ENCODE peak calls at places on chromosomes 3 and 15, in nine cellular contexts. S, Z, C, Y, T, U, J, A and N are unnamed samples.

GRCh38 chr3:12916159-12916558 is 74.8 kb upstream of the RPL32 start:
- DNase-seq in S (no peak), Z (no peak), C (no peak), Y (no peak), T (no peak), U (no peak), J (no peak), A (no peak), N (no peak)

GRCh38 chr15:73030280-73030679 is 22.0 kb upstream of the NEO1 start:
- DNase-seq in S (no peak), Z (no peak), C (no peak), Y (no peak), T (no peak), U (no peak), J (no peak), A (no peak), N (no peak)

GRCh38 chr3:11624161-11624560 is 19.6 kb downstream of the VGLL4 start:
- DNase-seq in S (no peak), Z (no peak), C (no peak), Y (no peak), T (no peak), U (no peak), J (peak), A (no peak), N (no peak)

GRCh38 chr3:71579934-71580318 is 3.6 kb downstream of the FOXP1 start:
- DNase-seq in S (peak), Z (no peak), C (peak), Y (no peak), T (peak), U (no peak), J (peak), A (no peak), N (no peak)

GRCh38 chr3:43695443-43695842 is 4.7 kb downstream of the ABHD5 start:
- DNase-seq in S (peak), Z (no peak), C (no peak), Y (no peak), T (no peak), U (peak), J (peak), A (no peak), N (peak)

GRCh38 chr15:87129916-87130315 is 1050.2 kb downstream of the AGBL1 start:
- DNase-seq in S (peak), Z (no peak), C (no peak), Y (no peak), T (no peak), U (no peak), J (no peak), A (no peak), N (no peak)

GRCh38 chr3:12383218-12383617 is 94.3 kb downstream of the PPARG start:
- DNase-seq in S (no peak), Z (no peak), C (no peak), Y (no peak), T (no peak), U (no peak), J (no peak), A (no peak), N (no peak)

GRCh38 chr15:94443156-94443555 is 211.8 kb downstream of the MCTP2 start:
- DNase-seq in S (no peak), Z (no peak), C (no peak), Y (no peak), T (no peak), U (no peak), J (no peak), A (no peak), N (no peak)

GRCh38 chr3:36210840-36211655 is 169.3 kb upstream of the STAC start:
- DNase-seq in S (peak), Z (no peak), C (no peak), Y (no peak), T (no peak), U (peak), J (no peak), A (no peak), N (no peak)

GRCh38 chr3:37993067-37993809 is 2.7 kb downstream of the VILL start:
- DNase-seq in S (no peak), Z (peak), C (no peak), Y (no peak), T (no peak), U (no peak), J (no peak), A (no peak), N (no peak)

GRCh38 chr3:119841808-119842471 is 60.0 kb downstream of the NR1I2 start:
- DNase-seq in S (no peak), Z (no peak), C (no peak), Y (no peak), T (no peak), U (no peak), J (peak), A (no peak), N (no peak)

GRCh38 chr15:99347609-99348008 is 96.3 kb downstream of the LRRC28 start:
- DNase-seq in S (no peak), Z (no peak), C (no peak), Y (no peak), T (no peak), U (peak), J (peak), A (no peak), N (no peak)

GRCh38 chr15:57949374-57949938 is 116.1 kb downstream of the ALDH1A2 start:
- DNase-seq in S (no peak), Z (no peak), C (no peak), Y (no peak), T (no peak), U (no peak), J (no peak), A (no peak), N (no peak)

GRCh38 chr15:66565731-66566130 is at the start of gene LCTL:
- DNase-seq in S (peak), Z (no peak), C (no peak), Y (no peak), T (peak), U (peak), J (peak), A (no peak), N (no peak)

DNA sequence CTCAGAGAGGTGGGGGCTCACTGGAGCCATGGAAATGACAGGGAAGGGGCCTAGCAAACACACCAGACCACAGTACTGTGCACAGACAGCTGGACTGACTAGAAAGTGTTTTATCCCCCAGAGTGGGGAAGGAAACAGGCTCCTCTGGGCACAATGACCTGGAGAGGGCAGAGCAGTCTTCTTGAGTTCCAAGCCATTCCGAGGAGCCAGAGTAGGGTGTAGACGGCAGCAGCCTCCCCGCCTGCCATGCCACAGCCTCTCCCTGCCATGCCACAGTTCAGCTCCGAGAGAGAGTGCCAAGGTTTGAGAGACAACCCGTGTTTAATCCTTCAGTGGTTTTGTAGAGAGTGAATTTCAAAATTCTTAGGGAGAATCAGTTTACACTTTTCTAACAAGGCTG is 3.0 kb downstream of the PODXL2 start:
- DNase-seq in S (no peak), Z (no peak), C (no peak), Y (no peak), T (no peak), U (no peak), J (no peak), A (no peak), N (no peak)
- H3K4me3 ChIP-seq in S (no peak), Z (no peak), C (no peak), Y (no peak), T (no peak), U (no peak), J (no peak), A (no peak), N (no peak)

GRCh38 chr3:57127849-57128566 is 37.1 kb downstream of the IL17RD start:
- DNase-seq in S (peak), Z (no peak), C (no peak), Y (no peak), T (no peak), U (no peak), J (no peak), A (peak), N (peak)
- H3K4me3 ChIP-seq in S (peak), Z (no peak), C (no peak), Y (no peak), T (no peak), U (peak), J (no peak), A (no peak), N (peak)

GRCh38 chr3:158314426-158315357 is 204.8 kb downstream of the RSRC1 start:
- DNase-seq in S (no peak), Z (no peak), C (no peak), Y (no peak), T (no peak), U (no peak), J (no peak), A (no peak), N (no peak)
- H3K4me3 ChIP-seq in S (no peak), Z (no peak), C (no peak), Y (no peak), T (no peak), U (no peak), J (no peak), A (no peak), N (no peak)

GRCh38 chr3:126267169-126267975 is 87.0 kb upstream of the ALDH1L1 start:
- DNase-seq in S (peak), Z (peak), C (peak), Y (peak), T (peak), U (peak), J (peak), A (peak), N (peak)

GRCh38 chr3:126266850-126267168 is 86.4 kb upstream of the ALDH1L1 start:
- DNase-seq in S (no peak), Z (no peak), C (no peak), Y (no peak), T (no peak), U (no peak), J (no peak), A (no peak), N (no peak)

GRCh38 chr3:126269360-126269759 is 87.8 kb downstream of the KLF15 start:
- DNase-seq in S (no peak), Z (no peak), C (no peak), Y (no peak), T (no peak), U (no peak), J (peak), A (no peak), N (no peak)

GRCh38 chr3:126268866-126269265 is 88.3 kb downstream of the KLF15 start:
- DNase-seq in S (no peak), Z (no peak), C (no peak), Y (no peak), T (no peak), U (no peak), J (no peak), A (no peak), N (no peak)

DNA sequence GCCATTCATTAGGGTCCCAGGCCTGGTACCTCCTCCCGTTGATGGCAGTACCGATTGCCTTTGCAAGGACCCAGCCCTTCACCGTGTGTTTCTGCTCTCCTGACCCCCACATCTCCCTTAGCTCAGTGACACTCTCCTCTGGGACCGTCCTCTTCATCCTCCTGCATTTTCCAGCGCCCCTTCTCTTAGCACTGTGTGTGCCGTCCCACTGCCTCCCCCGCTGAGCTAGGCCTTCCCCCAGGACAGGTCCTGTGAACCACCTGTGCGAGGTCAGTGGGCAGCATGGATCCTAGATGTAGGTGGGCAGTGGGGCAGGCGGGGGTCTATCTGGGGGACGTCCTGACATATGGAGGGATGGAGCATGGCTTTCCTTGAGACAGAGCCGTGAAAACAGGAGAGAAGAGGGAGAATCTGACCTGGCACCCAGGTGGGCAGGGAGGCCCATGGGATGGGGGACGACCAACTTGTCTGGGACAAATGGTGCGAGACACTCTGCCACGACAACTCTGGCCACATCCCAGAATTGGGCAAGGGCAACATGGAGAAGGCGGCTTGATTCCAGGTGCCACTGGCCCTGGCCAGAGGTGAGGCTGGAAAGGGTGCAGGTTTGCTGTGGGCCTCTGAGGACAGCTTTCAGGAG is 87.7 kb upstream of the ALDH1L1 start:
- DNase-seq in S (no peak), Z (no peak), C (no peak), Y (no peak), T (no peak), U (no peak), J (no peak), A (no peak), N (no peak)
- H3K4me3 ChIP-seq in S (peak), Z (peak), C (no peak), Y (peak), T (peak), U (peak), J (peak), A (peak), N (peak)